ENCODE peak calls at places on chromosomes 16 and 17, in four cellular contexts. One of them, this sample, is unnamed.

GRCh38 chr17:81915331-81915730 is 2.6 kb downstream of the SIRT7 start:
- DNase-seq in uterus: no peak
- DNase-seq in GM10248: no peak
- DNase-seq in IMR-90: no peak
- DNase-seq in this sample: no peak

GRCh38 chr17:76078859-76079576 is at the start of gene ZACN:
- DNase-seq in uterus: no peak
- DNase-seq in GM10248: no peak
- DNase-seq in IMR-90: no peak
- DNase-seq in this sample: no peak

GRCh38 chr16:8936421-8936820 is 27.3 kb downstream of the USP7 start:
- DNase-seq in uterus: no peak
- DNase-seq in GM10248: peak
- DNase-seq in IMR-90: peak
- DNase-seq in this sample: no peak

GRCh38 chr17:36942631-36943125 is 5.4 kb downstream of the LHX1 start:
- DNase-seq in uterus: no peak
- DNase-seq in GM10248: peak
- DNase-seq in IMR-90: no peak
- DNase-seq in this sample: no peak

GRCh38 chr17:80146121-80147034 is 550 bp downstream of the EIF4A3 start:
- DNase-seq in uterus: no peak
- DNase-seq in GM10248: no peak
- DNase-seq in IMR-90: peak
- DNase-seq in this sample: no peak

GRCh38 chr16:79656537-79657115 is 56.1 kb upstream of the MAF start:
- DNase-seq in uterus: no peak
- DNase-seq in GM10248: no peak
- DNase-seq in IMR-90: no peak
- DNase-seq in this sample: no peak

GRCh38 chr16:12166271-12166670 is 189.7 kb downstream of the SNX29 start:
- DNase-seq in uterus: no peak
- DNase-seq in GM10248: no peak
- DNase-seq in IMR-90: no peak
- DNase-seq in this sample: no peak

GRCh38 chr16:46748775-46749705 is 896 bp upstream of the MYLK3 start:
- DNase-seq in uterus: no peak
- DNase-seq in GM10248: peak
- DNase-seq in IMR-90: no peak
- DNase-seq in this sample: no peak

GRCh38 chr17:15892679-15893332 is 52.1 kb upstream of the ADORA2B start:
- DNase-seq in uterus: no peak
- DNase-seq in GM10248: no peak
- DNase-seq in IMR-90: peak
- DNase-seq in this sample: no peak

GRCh38 chr16:27742333-27742732 is 192.4 kb downstream of the KATNIP start:
- DNase-seq in uterus: no peak
- DNase-seq in GM10248: no peak
- DNase-seq in IMR-90: no peak
- DNase-seq in this sample: no peak

GRCh38 chr16:4320571-4321137 is 4.8 kb downstream of the GLIS2 start:
- DNase-seq in uterus: no peak
- DNase-seq in GM10248: no peak
- DNase-seq in IMR-90: no peak
- DNase-seq in this sample: no peak

GRCh38 chr16:49513040-49513439 is 139.4 kb downstream of the C16orf78 start:
- DNase-seq in uterus: no peak
- DNase-seq in GM10248: no peak
- DNase-seq in IMR-90: no peak
- DNase-seq in this sample: no peak

DNA sequence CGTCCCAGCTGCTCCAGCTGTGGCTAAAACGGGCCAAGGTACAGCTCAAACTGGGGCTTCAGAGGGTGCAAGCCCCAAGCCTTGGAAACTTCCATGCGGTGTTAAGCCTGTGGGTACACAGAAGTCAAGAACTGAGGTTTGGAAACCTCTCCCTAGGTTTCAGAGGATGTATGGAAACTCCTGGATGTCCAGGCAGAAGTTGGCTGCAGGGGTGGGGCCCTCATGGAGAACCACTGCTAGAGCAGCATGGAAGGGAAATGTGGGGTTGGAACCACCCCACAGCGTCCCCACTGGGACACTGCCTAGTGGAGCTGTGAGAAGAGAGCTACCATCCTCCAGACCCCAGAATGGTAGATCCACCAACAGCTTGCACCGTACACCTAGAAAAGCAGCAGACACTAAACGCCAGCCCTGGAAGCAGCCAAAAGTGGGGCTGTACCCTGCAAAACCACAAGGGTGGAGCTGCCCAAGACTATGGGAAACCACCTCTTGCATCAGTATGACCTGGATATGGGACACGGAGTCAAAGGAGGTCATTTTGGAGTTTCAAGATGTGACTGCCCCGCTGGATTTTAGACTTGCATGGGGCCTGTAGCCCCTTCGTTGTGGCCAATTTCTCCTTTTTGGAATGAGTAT is 2.2 kb downstream of the SDR42E1 start:
- DNase-seq in uterus: no peak
- DNase-seq in GM10248: no peak
- DNase-seq in IMR-90: no peak
- DNase-seq in this sample: no peak
- TF ChIP-seq CTCF in uterus: no peak
- TF ChIP-seq CTCF in GM10248: no peak
- TF ChIP-seq CTCF in IMR-90: no peak
- TF ChIP-seq CTCF in this sample: no peak

DNA sequence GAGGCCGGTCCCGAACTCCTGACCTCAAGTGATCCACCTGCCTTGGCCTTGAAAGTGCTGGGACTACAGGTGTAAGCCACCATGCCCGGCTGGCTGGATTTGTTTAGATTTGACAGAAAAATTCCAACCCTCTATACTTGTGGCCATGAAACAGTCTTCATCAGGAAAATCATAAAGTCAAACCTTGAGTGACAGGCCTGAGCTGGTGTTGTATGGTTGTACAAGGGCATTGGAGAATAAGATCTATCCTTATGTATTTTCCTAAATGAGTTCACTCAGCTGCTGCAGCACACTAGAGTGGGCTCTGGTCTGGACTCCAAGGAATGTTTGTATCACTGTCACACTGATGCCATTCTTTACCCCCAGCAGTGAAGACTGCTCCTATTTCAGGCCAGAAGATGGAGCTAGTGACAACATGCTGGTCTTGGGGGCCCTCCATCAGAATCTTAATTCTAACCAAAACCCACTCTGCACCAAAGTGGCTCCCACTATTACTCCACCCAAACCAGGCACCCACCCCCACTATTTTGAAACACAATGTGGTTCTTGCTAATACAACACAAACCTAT is 27.4 kb downstream of the SNX11 start:
- DNase-seq in uterus: no peak
- DNase-seq in GM10248: peak
- DNase-seq in IMR-90: no peak
- DNase-seq in this sample: no peak
- TF ChIP-seq CTCF in uterus: no peak
- TF ChIP-seq CTCF in GM10248: peak
- TF ChIP-seq CTCF in IMR-90: peak
- TF ChIP-seq CTCF in this sample: no peak

GRCh38 chr17:73420897-73421296 is 109.1 kb upstream of the CDC42EP4 start:
- DNase-seq in uterus: no peak
- DNase-seq in GM10248: no peak
- DNase-seq in IMR-90: peak
- DNase-seq in this sample: no peak
- TF ChIP-seq CTCF in uterus: no peak
- TF ChIP-seq CTCF in GM10248: no peak
- TF ChIP-seq CTCF in IMR-90: peak
- TF ChIP-seq CTCF in this sample: no peak

GRCh38 chr16:5633845-5634440 is 536.3 kb upstream of the EEF2KMT start:
- DNase-seq in uterus: no peak
- DNase-seq in GM10248: peak
- DNase-seq in IMR-90: peak
- DNase-seq in this sample: no peak
- TF ChIP-seq CTCF in uterus: no peak
- TF ChIP-seq CTCF in GM10248: peak
- TF ChIP-seq CTCF in IMR-90: no peak
- TF ChIP-seq CTCF in this sample: no peak

DNA sequence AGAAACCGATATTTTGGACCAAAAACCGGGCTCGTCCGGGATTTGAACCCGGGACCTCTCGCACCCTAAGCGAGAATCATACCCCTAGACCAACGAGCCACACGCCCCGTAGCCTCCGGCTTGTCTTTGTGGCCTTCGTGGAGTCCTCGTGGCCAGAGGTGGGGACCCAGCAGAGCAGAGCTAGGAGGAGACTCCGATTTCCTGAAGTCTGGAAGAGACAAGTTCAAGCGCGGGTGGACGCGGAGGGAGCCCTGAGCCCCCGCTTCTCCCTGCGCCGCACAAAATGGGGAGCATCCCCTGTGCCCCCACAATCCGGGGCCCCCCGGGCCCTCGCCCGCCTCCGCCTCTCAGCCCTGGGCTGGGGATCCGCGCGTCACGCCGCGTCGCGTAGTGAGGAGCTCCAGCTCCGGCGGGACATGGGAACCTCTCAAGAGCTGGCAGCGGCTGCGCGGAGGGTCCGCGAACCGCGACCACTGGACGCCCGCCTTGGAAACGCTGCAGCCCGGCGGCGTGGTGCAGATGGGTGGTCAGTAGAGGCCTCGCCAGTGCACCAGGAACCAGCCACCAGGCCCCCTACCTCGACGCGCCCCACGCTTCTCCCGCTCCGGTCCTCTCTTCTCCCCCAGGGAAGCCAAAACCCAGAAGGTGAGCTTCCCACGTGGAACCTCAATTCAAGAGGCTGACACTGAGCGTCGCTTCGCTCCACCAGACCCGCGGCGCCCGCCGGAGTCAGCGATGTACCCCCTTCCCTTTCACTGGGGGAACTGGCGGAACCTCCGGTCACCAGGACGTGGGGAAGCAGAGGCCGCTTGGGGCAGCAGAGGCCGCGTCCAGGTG is 5.2 kb upstream of the OR1F1 start:
- DNase-seq in uterus: no peak
- DNase-seq in GM10248: peak
- DNase-seq in IMR-90: peak
- DNase-seq in this sample: no peak
- TF ChIP-seq CTCF in uterus: no peak
- TF ChIP-seq CTCF in GM10248: peak
- TF ChIP-seq CTCF in IMR-90: peak
- TF ChIP-seq CTCF in this sample: peak

GRCh38 chr16:57748596-57748995 is 13.0 kb downstream of the KATNB1 start:
- DNase-seq in uterus: no peak
- DNase-seq in GM10248: no peak
- DNase-seq in IMR-90: no peak
- DNase-seq in this sample: no peak
- TF ChIP-seq CTCF in uterus: no peak
- TF ChIP-seq CTCF in GM10248: no peak
- TF ChIP-seq CTCF in IMR-90: no peak
- TF ChIP-seq CTCF in this sample: no peak

DNA sequence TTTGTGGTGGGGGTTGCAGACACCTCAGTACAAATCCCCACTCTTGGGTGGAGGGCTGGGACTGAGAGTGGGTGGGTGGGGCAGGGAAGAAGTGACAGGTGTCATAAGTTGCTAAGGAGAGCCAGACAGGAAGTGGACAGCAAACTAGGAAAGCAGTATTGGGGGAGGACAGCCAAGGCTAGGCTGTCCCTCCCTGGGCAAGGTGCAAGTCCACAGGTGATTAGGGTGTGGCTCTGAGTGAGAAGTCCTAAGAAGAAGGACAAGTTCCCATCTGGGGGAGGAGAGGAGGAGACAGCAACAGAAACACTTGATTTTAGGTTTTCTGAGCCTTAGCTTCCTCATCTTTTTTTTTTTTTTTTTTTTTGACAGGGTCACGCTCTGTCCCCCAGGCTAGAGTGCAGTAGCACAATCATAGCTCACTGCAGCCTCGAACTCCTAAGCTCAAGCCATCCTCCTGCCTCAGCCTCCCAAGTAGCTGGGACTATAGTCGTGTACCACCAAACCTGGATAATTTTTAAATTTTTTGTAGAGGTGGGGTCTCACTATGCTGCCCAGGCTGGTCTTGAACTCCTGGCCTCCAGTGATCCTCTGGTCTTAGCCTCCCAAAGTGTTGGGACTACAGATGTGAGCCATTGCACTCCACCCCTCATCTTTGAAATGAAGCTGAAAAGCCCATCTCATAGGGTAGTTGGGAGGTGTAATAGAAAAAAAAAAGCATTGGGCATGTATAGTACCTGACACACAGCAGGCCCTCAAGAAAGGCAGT is 2.5 kb downstream of the MAPK3 start:
- DNase-seq in uterus: no peak
- DNase-seq in GM10248: no peak
- DNase-seq in IMR-90: no peak
- DNase-seq in this sample: no peak
- TF ChIP-seq CTCF in uterus: no peak
- TF ChIP-seq CTCF in GM10248: no peak
- TF ChIP-seq CTCF in IMR-90: no peak
- TF ChIP-seq CTCF in this sample: no peak

This sample was measured in thoracic aorta.